ENCODE peak calls at places on chromosomes 5 and 9, in six cellular contexts. H, A, D, K, P and J are unnamed samples.

GRCh38 chr9:100601216-100601615 is 23.3 kb downstream of the CAVIN4 start:
- DNase-seq in H (peak; percentile 38), A (peak; percentile 69), D (peak; percentile 72), K (peak; percentile 30), P (peak; percentile 25), J (no peak)

GRCh38 chr9:34986541-34987047 is 3.0 kb upstream of the DNAJB5 start:
- DNase-seq in H (no peak), A (no peak), D (peak; percentile 67), K (no peak), P (no peak), J (no peak)

GRCh38 chr5:172748341-172748843 is 22.6 kb downstream of the DUSP1 start:
- DNase-seq in H (peak; percentile 50), A (no peak), D (no peak), K (no peak), P (peak; percentile 91), J (no peak)

GRCh38 chr5:61333351-61334223 is 1.5 kb downstream of the ZSWIM6 start:
- DNase-seq in H (peak; percentile 66), A (peak; percentile 16), D (no peak), K (no peak), P (peak; percentile 27), J (peak; percentile 59)

GRCh38 chr9:98795970-98796363 is 388 bp downstream of the ANKS6 start:
- DNase-seq in H (no peak), A (no peak), D (peak; percentile 40), K (no peak), P (no peak), J (no peak)

GRCh38 chr5:101860145-101860544 is 435.9 kb downstream of the SLCO4C1 start:
- DNase-seq in H (no peak), A (no peak), D (no peak), K (no peak), P (no peak), J (no peak)

GRCh38 chr9:131529597-131530545 is 1.2 kb downstream of the UCK1 start:
- DNase-seq in H (no peak), A (no peak), D (no peak), K (no peak), P (no peak), J (no peak)

GRCh38 chr9:74570879-74571512 is 73.9 kb downstream of the RORB start:
- DNase-seq in H (no peak), A (peak; percentile 47), D (peak; percentile 29), K (no peak), P (no peak), J (no peak)

GRCh38 chr5:35835796-35836742 is 20.6 kb upstream of the IL7R start:
- DNase-seq in H (no peak), A (no peak), D (no peak), K (no peak), P (no peak), J (no peak)

GRCh38 chr9:78031826-78032598 is 401 bp upstream of the GNAQ start:
- DNase-seq in H (peak; percentile 95), A (peak; percentile 80), D (no peak), K (no peak), P (peak; percentile 93), J (peak; percentile 80)

GRCh38 chr5:82396871-82397514 is 118.8 kb upstream of the RPS23 start:
- DNase-seq in H (peak; percentile 61), A (peak; percentile 92), D (no peak), K (peak; percentile 13), P (peak; percentile 84), J (peak; percentile 69)

GRCh38 chr5:39716532-39716971 is 291.8 kb upstream of the DAB2 start:
- DNase-seq in H (peak; percentile 26), A (peak; percentile 90), D (peak; percentile 26), K (peak; percentile 91), P (peak; percentile 4), J (no peak)

GRCh38 chr9:73183917-73184861 is 32.5 kb downstream of the ANXA1 start:
- DNase-seq in H (no peak), A (peak; percentile 60), D (peak; percentile 52), K (no peak), P (no peak), J (no peak)

GRCh38 chr5:23412011-23412410 is 95.4 kb upstream of the PRDM9 start:
- DNase-seq in H (no peak), A (peak; percentile 90), D (no peak), K (no peak), P (no peak), J (no peak)

GRCh38 chr5:144484124-144484897 is 313.6 kb downstream of the KCTD16 start:
- DNase-seq in H (no peak), A (peak; percentile 54), D (no peak), K (no peak), P (no peak), J (no peak)

GRCh38 chr5:92421937-92422336 is 1038.8 kb upstream of the ARRDC3 start:
- DNase-seq in H (no peak), A (peak; percentile 11), D (peak; percentile 19), K (no peak), P (no peak), J (no peak)

GRCh38 chr5:167995844-167996400 is 295.5 kb upstream of the WWC1 start:
- DNase-seq in H (no peak), A (no peak), D (no peak), K (no peak), P (no peak), J (no peak)

GRCh38 chr9:94865599-94866456 is 139.3 kb downstream of the AOPEP start:
- DNase-seq in H (no peak), A (no peak), D (no peak), K (no peak), P (no peak), J (no peak)

GRCh38 chr5:36908544-36909260 is 32.1 kb downstream of the NIPBL start:
- DNase-seq in H (no peak), A (no peak), D (no peak), K (no peak), P (no peak), J (no peak)

GRCh38 chr5:157542282-157542966 is 33.2 kb downstream of the ADAM19 start:
- DNase-seq in H (no peak), A (no peak), D (no peak), K (no peak), P (no peak), J (no peak)

GRCh38 chr9:82354260-82354659 is 365.7 kb downstream of the SPATA31D1 start:
- DNase-seq in H (no peak), A (peak; percentile 83), D (no peak), K (no peak), P (no peak), J (no peak)

GRCh38 chr5:56580864-56581263 is 234.5 kb upstream of the MAP3K1 start:
- DNase-seq in H (no peak), A (no peak), D (no peak), K (no peak), P (no peak), J (no peak)

DNA sequence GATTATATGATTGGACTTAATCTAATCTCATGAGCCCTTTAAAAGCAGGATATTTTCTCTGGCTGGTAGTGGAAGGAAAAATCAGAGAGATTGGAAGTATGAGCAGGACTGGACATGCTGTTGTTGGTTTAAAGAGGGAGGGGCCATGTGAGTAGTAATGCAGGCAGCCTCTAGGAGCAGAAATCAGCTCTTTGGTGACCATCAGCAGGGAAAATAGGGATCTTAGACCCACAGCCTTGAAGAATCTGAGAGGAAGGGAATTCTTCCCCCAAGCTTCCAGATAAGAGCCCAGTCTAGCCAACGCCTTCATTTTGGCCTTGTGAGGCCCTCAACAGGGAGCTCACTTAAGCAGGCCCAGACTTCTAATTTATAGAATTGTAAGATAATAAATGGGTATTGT is 9.5 kb downstream of the SH3GL2 start:
- DNase-seq in H (no peak), A (no peak), D (no peak), K (no peak), P (no peak), J (no peak)
- TF ChIP-seq CTCF in H (no peak), A (no peak), D (no peak), K (no peak), P (no peak), J (no peak)

GRCh38 chr9:108282872-108283271 is 572.9 kb downstream of the ACTL7B start:
- DNase-seq in H (no peak), A (peak; percentile 13), D (no peak), K (no peak), P (no peak), J (no peak)
- TF ChIP-seq CTCF in H (no peak), A (peak; percentile 48), D (peak; percentile 24), K (peak; percentile 29), P (no peak), J (peak; percentile 49)

DNA sequence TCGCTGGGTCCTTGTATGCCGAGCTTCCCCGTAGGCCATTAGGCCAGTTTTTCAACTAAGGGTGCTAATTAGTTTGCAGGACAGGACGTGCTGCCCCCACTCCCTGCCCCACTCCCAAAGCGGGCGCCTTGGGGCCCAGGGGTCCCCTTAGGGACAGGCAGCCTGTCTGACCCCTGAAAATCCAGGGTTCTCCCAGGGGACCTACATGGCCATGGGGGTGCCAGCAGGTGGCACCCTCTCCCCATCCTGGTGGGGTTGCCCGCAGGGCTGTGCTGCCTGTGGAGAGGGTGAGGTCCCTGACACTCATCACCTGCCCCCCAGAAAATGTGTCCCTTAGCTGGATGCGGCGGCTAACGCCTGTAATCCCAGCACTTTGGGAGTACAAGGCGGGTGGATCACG is 8.5 kb upstream of the CCDC187 start:
- DNase-seq in H (no peak), A (peak; percentile 39), D (peak; percentile 45), K (no peak), P (no peak), J (no peak)
- TF ChIP-seq CTCF in H (peak; percentile 55), A (peak; percentile 55), D (peak; percentile 67), K (peak; percentile 37), P (peak; percentile 58), J (peak; percentile 37)

GRCh38 chr9:69297300-69297980 is 27.6 kb upstream of the ENTREP1 start:
- DNase-seq in H (no peak), A (no peak), D (no peak), K (no peak), P (no peak), J (no peak)
- TF ChIP-seq CTCF in H (no peak), A (no peak), D (no peak), K (no peak), P (no peak), J (no peak)

GRCh38 chr5:7644723-7645122 is 206.2 kb downstream of the CFAP90 start:
- DNase-seq in H (no peak), A (no peak), D (no peak), K (no peak), P (no peak), J (no peak)
- TF ChIP-seq CTCF in H (no peak), A (no peak), D (no peak), K (no peak), P (no peak), J (no peak)